ENCODE peak calls at places on chromosomes 11 and 22, in ten cellular contexts. J, W, P, Q, T, S, U, K, E and F are unnamed samples.

GRCh38 chr11:48109046-48109666 is 107.5 kb upstream of the OR4B1 start:
- DNase-seq in K (peak), T (no peak), W (no peak), P (peak), Q (peak), U (no peak), J (no peak), E (no peak), S (peak), F (no peak)

GRCh38 chr22:44755956-44756361 is 3.6 kb downstream of the ARHGAP8 start:
- DNase-seq in J (no peak), U (no peak), P (no peak), E (no peak), S (no peak), T (no peak), K (peak), Q (no peak), W (peak), F (no peak)

GRCh38 chr11:101456812-101457211 is 127.0 kb downstream of the TRPC6 start:
- DNase-seq in K (peak), Q (no peak), S (no peak), W (no peak), T (no peak), U (no peak), P (peak), E (no peak), J (no peak), F (no peak)

GRCh38 chr11:9315078-9315688 is 790 bp upstream of the TMEM41B start:
- DNase-seq in U (no peak), W (no peak), E (no peak), S (no peak), J (no peak), Q (no peak), K (no peak), T (no peak), P (peak), F (peak)

GRCh38 chr22:23984430-23984829 is 4.5 kb downstream of the GSTT2 start:
- DNase-seq in E (peak), U (no peak), P (peak), T (peak), Q (peak), K (peak), S (peak), J (no peak), W (no peak), F (peak)

GRCh38 chr11:64044730-64045386 is 9.1 kb downstream of the FLRT1 start:
- DNase-seq in T (no peak), J (peak), Q (no peak), P (no peak), W (no peak), K (no peak), E (no peak), S (no peak), U (no peak), F (peak)

GRCh38 chr11:2276280-2276998 is 6.1 kb upstream of the ASCL2 start:
- DNase-seq in U (no peak), S (no peak), E (no peak), J (peak), K (no peak), W (no peak), T (no peak), P (no peak), Q (no peak), F (no peak)

GRCh38 chr11:96204366-96204659 is 138.7 kb downstream of the MAML2 start:
- DNase-seq in P (no peak), U (no peak), K (no peak), T (no peak), W (no peak), J (no peak), E (no peak), Q (no peak), S (no peak), F (no peak)